ENCODE peak calls at places on chromosomes 7 and 10, in six cellular contexts. M, T, O, N, Y and J are unnamed samples.

GRCh38 chr7:117163101-117163500 is 159.8 kb downstream of the WNT2 start:
- DNase-seq in M (peak; percentile 56), T (no peak), O (no peak), N (no peak), Y (no peak), J (no peak)

GRCh38 chr10:92857904-92858514 is 9.7 kb downstream of the EXOC6 start:
- DNase-seq in M (no peak), T (no peak), O (no peak), N (no peak), Y (no peak), J (no peak)

GRCh38 chr7:30815016-30815854 is 44.0 kb downstream of the MINDY4 start:
- DNase-seq in M (no peak), T (no peak), O (no peak), N (no peak), Y (no peak), J (no peak)

GRCh38 chr10:42491001-42491592 is 147.3 kb downstream of the ZNF33B start:
- DNase-seq in M (peak; percentile 16), T (no peak), O (no peak), N (no peak), Y (peak; percentile 5), J (no peak)

GRCh38 chr7:106116162-106116704 is 4.1 kb upstream of the SYPL1 start:
- DNase-seq in M (no peak), T (no peak), O (no peak), N (no peak), Y (no peak), J (no peak)

GRCh38 chr10:17756557-17757208 is 4.7 kb downstream of the TMEM236 start:
- DNase-seq in M (peak; percentile 22), T (no peak), O (no peak), N (no peak), Y (peak; percentile 14), J (no peak)

GRCh38 chr7:108000875-108001758 is 1.8 kb downstream of the LAMB1 start:
- DNase-seq in M (peak; percentile 30), T (peak; percentile 55), O (peak; percentile 49), N (peak; percentile 74), Y (peak; percentile 59), J (peak; percentile 22)

GRCh38 chr10:117441812-117442443 is 66.7 kb upstream of the PDZD8 start:
- DNase-seq in M (no peak), T (no peak), O (no peak), N (no peak), Y (peak; percentile 72), J (no peak)

GRCh38 chr7:148334959-148335577 is 255.5 kb upstream of the C7orf33 start:
- DNase-seq in M (no peak), T (no peak), O (no peak), N (peak; percentile 81), Y (peak; percentile 14), J (no peak)

GRCh38 chr7:74579800-74580685 is 77.5 kb upstream of the GTF2I start:
- DNase-seq in M (peak; percentile 36), T (peak; percentile 69), O (no peak), N (no peak), Y (peak; percentile 18), J (no peak)

GRCh38 chr10:63368365-63368764 is 97.4 kb downstream of the JMJD1C start:
- DNase-seq in M (no peak), T (no peak), O (no peak), N (no peak), Y (no peak), J (no peak)

GRCh38 chr10:17354781-17355180 is 99.6 kb downstream of the ST8SIA6 start:
- DNase-seq in M (no peak), T (no peak), O (no peak), N (no peak), Y (peak; percentile 17), J (no peak)

GRCh38 chr7:27804139-27804538 is 64.2 kb downstream of the TAX1BP1 start:
- DNase-seq in M (no peak), T (no peak), O (no peak), N (no peak), Y (no peak), J (no peak)

GRCh38 chr7:103524042-103524907 is 78.3 kb upstream of the SLC26A5 start:
- DNase-seq in M (peak; percentile 68), T (no peak), O (no peak), N (no peak), Y (peak; percentile 63), J (no peak)

GRCh38 chr10:78543749-78544446 is 510.2 kb downstream of the RPS24 start:
- DNase-seq in M (peak; percentile 94), T (peak; percentile 82), O (peak; percentile 40), N (peak; percentile 29), Y (peak; percentile 51), J (peak; percentile 37)

GRCh38 chr7:139762886-139763285 is 14.9 kb downstream of the HIPK2 start:
- DNase-seq in M (peak; percentile 75), T (no peak), O (no peak), N (no peak), Y (peak; percentile 82), J (no peak)

GRCh38 chr7:17934612-17935247 is 5.6 kb downstream of the SNX13 start:
- DNase-seq in M (no peak), T (no peak), O (no peak), N (no peak), Y (no peak), J (no peak)

GRCh38 chr7:87220734-87221215 is 1.2 kb upstream of the TMEM243 start:
- DNase-seq in M (no peak), T (no peak), O (peak; percentile 36), N (no peak), Y (peak; percentile 23), J (no peak)

GRCh38 chr7:77427996-77428603 is 12.0 kb upstream of the GSAP start:
- DNase-seq in M (peak; percentile 78), T (no peak), O (peak; percentile 19), N (no peak), Y (peak; percentile 92), J (no peak)

GRCh38 chr10:126478600-126478999 is 90.3 kb upstream of the ADAM12 start:
- DNase-seq in M (no peak), T (no peak), O (no peak), N (no peak), Y (no peak), J (no peak)

GRCh38 chr10:77036993-77037734 is 600.4 kb downstream of the KCNMA1 start:
- DNase-seq in M (no peak), T (no peak), O (peak; percentile 19), N (peak; percentile 18), Y (peak; percentile 26), J (peak; percentile 31)
- TF ChIP-seq CTCF in M (peak; percentile 28), T (no peak), O (peak; percentile 65), N (peak; percentile 62), Y (peak; percentile 49), J (peak; percentile 71)

GRCh38 chr10:15267496-15267895 is 99.0 kb upstream of the NMT2 start:
- DNase-seq in M (no peak), T (no peak), O (no peak), N (peak; percentile 13), Y (no peak), J (no peak)
- TF ChIP-seq CTCF in M (no peak), T (no peak), O (no peak), N (peak; percentile 11), Y (peak; percentile 7), J (no peak)

GRCh38 chr7:94975316-94975715 is 67.9 kb downstream of the PPP1R9A start:
- DNase-seq in M (no peak), T (no peak), O (no peak), N (no peak), Y (peak; percentile 11), J (no peak)
- TF ChIP-seq CTCF in M (no peak), T (no peak), O (no peak), N (no peak), Y (no peak), J (no peak)

GRCh38 chr10:132183046-132183445 is 3.7 kb upstream of the DPYSL4 start:
- DNase-seq in M (no peak), T (peak; percentile 39), O (no peak), N (no peak), Y (no peak), J (no peak)
- TF ChIP-seq CTCF in M (no peak), T (no peak), O (no peak), N (no peak), Y (no peak), J (no peak)

GRCh38 chr7:36291387-36292316 is 98.0 kb upstream of the ANLN start:
- DNase-seq in M (peak; percentile 83), T (peak; percentile 92), O (peak; percentile 89), N (peak; percentile 73), Y (peak; percentile 84), J (peak; percentile 85)
- TF ChIP-seq CTCF in M (peak; percentile 99), T (peak; percentile 97), O (peak; percentile 98), N (peak; percentile 90), Y (peak; percentile 94), J (peak; percentile 99)

GRCh38 chr7:102317231-102318059 is 30.8 kb downstream of the SH2B2 start:
- DNase-seq in M (no peak), T (no peak), O (no peak), N (no peak), Y (no peak), J (no peak)
- TF ChIP-seq CTCF in M (no peak), T (no peak), O (no peak), N (peak; percentile 33), Y (no peak), J (no peak)

GRCh38 chr10:71486465-71487114 is 89.9 kb downstream of the CDH23 start:
- DNase-seq in M (peak; percentile 2), T (no peak), O (peak; percentile 79), N (peak; percentile 86), Y (peak; percentile 46), J (peak; percentile 74)
- TF ChIP-seq CTCF in M (peak; percentile 27), T (no peak), O (peak; percentile 69), N (peak; percentile 90), Y (peak; percentile 70), J (peak; percentile 65)

DNA sequence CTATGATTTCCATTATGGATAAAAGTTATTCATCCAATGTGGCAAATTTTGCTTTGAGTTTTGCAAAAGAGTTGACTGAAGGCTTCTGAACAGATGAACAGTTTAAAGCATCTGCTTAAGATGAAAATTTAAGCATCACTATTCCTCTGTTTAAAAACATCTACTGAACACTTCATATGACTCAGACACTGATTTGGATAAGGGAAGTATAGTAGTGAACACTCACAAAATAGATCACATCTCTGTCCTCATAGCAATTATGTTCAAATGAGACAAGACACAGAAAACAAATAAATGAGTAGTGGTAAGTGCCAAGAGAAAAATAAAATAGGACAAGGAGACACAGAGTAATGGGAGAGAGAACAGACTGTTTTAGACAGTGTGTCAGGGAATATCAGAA is 157.2 kb downstream of the MBL2 start:
- DNase-seq in M (peak; percentile 42), T (no peak), O (no peak), N (no peak), Y (no peak), J (no peak)
- TF ChIP-seq CTCF in M (no peak), T (no peak), O (no peak), N (no peak), Y (no peak), J (no peak)